ENCODE peak calls at places on chromosome 4, in nine cellular contexts. D, T, J, M, B, U, H, L and Z are unnamed samples.

GRCh38 chr4:26372525-26373172 is 51.8 kb downstream of the RBPJ start:
- DNase-seq in D (no peak), T (no peak), U (peak; percentile 43), L (peak; percentile 4), H (no peak), B (peak; percentile 84), M (peak; percentile 95), J (no peak), Z (peak; percentile 16)

GRCh38 chr4:6270691-6271121 is 1.1 kb downstream of the WFS1 start:
- DNase-seq in L (no peak), T (no peak), H (no peak), B (no peak), D (no peak), M (no peak), J (no peak), U (no peak), Z (no peak)

GRCh38 chr4:26197018-26197779 is 123.6 kb upstream of the RBPJ start:
- DNase-seq in H (no peak), J (no peak), D (no peak), B (peak; percentile 98), U (peak; percentile 45), M (peak; percentile 79), T (no peak), L (peak; percentile 63), Z (peak; percentile 89)

GRCh38 chr4:74111990-74112389 is 13.0 kb upstream of the CXCL2 start:
- DNase-seq in D (no peak), B (peak; percentile 93), M (no peak), U (no peak), J (no peak), L (no peak), T (no peak), H (no peak), Z (peak; percentile 87)

GRCh38 chr4:102503301-102503746 is 2.2 kb downstream of the NFKB1 start:
- DNase-seq in L (no peak), U (no peak), T (no peak), H (no peak), J (no peak), D (no peak), M (no peak), B (no peak), Z (no peak)

GRCh38 chr4:82715731-82716617 is 82.6 kb downstream of the SCD5 start:
- DNase-seq in T (no peak), J (no peak), D (no peak), B (peak; percentile 49), L (no peak), H (no peak), U (no peak), M (no peak), Z (peak; percentile 75)

GRCh38 chr4:100169796-100170485 is 20.3 kb downstream of the DDIT4L start:
- DNase-seq in T (no peak), U (no peak), L (no peak), B (no peak), M (no peak), D (no peak), H (no peak), J (no peak), Z (no peak)

GRCh38 chr4:25856756-25857155 is 6.0 kb downstream of the SEL1L3 start:
- DNase-seq in U (no peak), M (peak; percentile 32), J (no peak), B (no peak), L (no peak), T (no peak), D (no peak), H (no peak), Z (no peak)

GRCh38 chr4:164716901-164717300 is 37.0 kb upstream of the SMIM31 start:
- DNase-seq in D (no peak), L (no peak), B (no peak), U (no peak), H (no peak), T (no peak), J (no peak), M (no peak), Z (no peak)

GRCh38 chr4:53520114-53520513 is 71.2 kb downstream of the LNX1 start:
- DNase-seq in L (no peak), B (no peak), H (no peak), M (no peak), J (no peak), U (no peak), D (no peak), T (no peak), Z (no peak)

GRCh38 chr4:163556650-163557391 is 62.3 kb downstream of the TMA16 start:
- DNase-seq in U (no peak), H (no peak), D (no peak), L (no peak), T (no peak), M (no peak), J (no peak), B (no peak), Z (no peak)

GRCh38 chr4:129526812-129527211 is 430.9 kb downstream of the C4orf33 start:
- DNase-seq in M (no peak), L (no peak), J (no peak), U (no peak), B (no peak), D (no peak), H (no peak), T (no peak), Z (no peak)

GRCh38 chr4:99058228-99058627 is 30.4 kb downstream of the ADH5 start:
- DNase-seq in T (no peak), J (no peak), U (no peak), L (no peak), M (no peak), D (no peak), B (no peak), H (no peak), Z (no peak)

GRCh38 chr4:99059550-99059949 is 29.0 kb downstream of the ADH5 start:
- DNase-seq in B (no peak), J (no peak), L (no peak), T (no peak), D (no peak), U (no peak), M (no peak), H (no peak), Z (no peak)

GRCh38 chr4:99062120-99062519 is 26.5 kb downstream of the ADH5 start:
- DNase-seq in J (no peak), U (no peak), H (no peak), M (no peak), D (no peak), B (no peak), L (no peak), T (no peak), Z (no peak)

GRCh38 chr4:99061048-99061447 is 27.5 kb downstream of the ADH5 start:
- DNase-seq in M (no peak), B (no peak), H (no peak), U (no peak), T (no peak), J (no peak), D (no peak), L (no peak), Z (no peak)
- H3K27ac ChIP-seq in M (no peak overlapping the region), B (peak overlapping the region; percentile 76), H (no peak overlapping the region), U (no peak overlapping the region), T (peak overlapping the region; percentile 47), J (peak overlapping the region; percentile 84), D (no peak overlapping the region), L (no peak overlapping the region), Z (peak overlapping the region; percentile 83)

GRCh38 chr4:47465008-47465407 is 1.5 kb upstream of the COMMD8 start:
- DNase-seq in H (no peak), B (no peak), M (peak; percentile 77), L (no peak), J (no peak), U (no peak), D (no peak), T (no peak), Z (no peak)

GRCh38 chr4:47463235-47463956 is at the start of gene COMMD8:
- DNase-seq in J (peak; percentile 98), D (peak; percentile 97), B (peak; percentile 88), T (peak; percentile 89), U (peak; percentile 98), H (peak; percentile 98), L (peak; percentile 95), M (peak; percentile 98), Z (peak; percentile 70)

GRCh38 chr4:47466061-47466785 is 2.7 kb upstream of the COMMD8 start:
- DNase-seq in J (no peak), D (no peak), U (no peak), M (no peak), T (no peak), B (no peak), H (no peak), L (no peak), Z (no peak)

DNA sequence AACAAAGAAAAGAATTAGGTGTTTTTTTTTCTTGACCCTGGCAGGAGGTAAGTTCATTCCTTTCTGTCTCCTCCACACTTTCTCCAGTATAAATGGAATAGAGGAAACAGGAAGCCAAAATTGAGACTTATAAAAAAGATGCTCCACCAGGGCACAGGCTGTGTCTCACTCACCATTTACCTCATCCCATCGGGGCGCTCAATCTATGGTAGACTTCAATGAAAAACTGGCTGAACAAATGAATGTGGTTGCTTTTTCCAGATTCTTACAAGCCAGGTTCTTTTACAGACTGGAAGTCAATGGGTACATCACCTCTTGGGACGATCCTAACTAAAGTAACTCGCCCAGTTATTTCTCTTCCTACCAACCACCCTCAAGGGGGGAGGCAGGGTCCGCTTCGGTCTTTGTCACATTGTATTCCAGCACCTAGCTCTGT is 685 bp downstream of the COMMD8 start:
- DNase-seq in U (no peak), M (no peak), D (no peak), B (no peak), L (no peak), T (no peak), J (no peak), H (no peak), Z (no peak)
- H3K27ac ChIP-seq in U (peak overlapping the region; percentile 73), M (peak overlapping the region; percentile 79), D (peak overlapping the region; percentile 79), B (peak overlapping the region; percentile 80), L (peak overlapping the region; percentile 67), T (peak overlapping the region; percentile 88), J (peak overlapping the region; percentile 87), H (peak overlapping the region; percentile 69), Z (peak overlapping the region; percentile 72)

GRCh38 chr4:189162888-189163287 is 777.8 kb upstream of the FRG1 start:
- DNase-seq in D (no peak), U (no peak), T (no peak), B (no peak), L (no peak), H (no peak), J (no peak), M (no peak), Z (no peak)

DNA sequence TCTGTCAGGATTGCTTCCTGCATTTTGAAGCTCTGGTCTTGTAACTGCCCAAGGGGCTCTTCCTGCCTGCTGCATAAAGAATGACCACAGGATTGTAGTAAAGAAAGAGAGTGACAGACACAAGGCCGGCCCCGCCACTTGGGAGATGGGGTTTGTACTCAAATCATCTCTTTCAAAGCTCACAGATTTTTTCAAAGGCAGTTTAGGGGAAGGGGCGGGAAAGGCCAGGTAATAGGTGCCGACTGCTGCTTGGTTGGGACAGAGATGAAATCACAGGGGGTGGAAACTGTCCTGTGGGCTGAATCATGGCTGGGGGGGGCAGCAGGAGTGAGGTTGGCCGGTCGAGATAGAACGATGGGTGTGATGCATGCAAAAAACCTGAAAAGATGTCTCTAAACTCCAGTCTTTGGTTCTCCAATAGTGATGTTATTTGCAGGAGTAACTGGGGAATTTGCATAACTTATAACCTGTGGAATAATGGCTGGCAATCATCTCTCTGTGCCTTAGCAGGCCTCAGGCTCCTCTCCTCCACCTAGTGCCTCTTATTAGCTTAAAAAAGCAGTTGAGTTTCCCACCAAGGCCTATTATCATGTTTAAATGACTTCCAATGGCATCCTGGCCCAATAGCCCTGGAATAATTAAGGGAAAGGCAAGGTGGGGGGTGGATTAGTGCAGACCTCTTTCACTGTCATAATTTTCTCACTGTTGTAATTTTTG is 778.4 kb upstream of the FRG1 start:
- DNase-seq in L (no peak), D (no peak), T (no peak), U (no peak), H (no peak), J (no peak), B (no peak), M (no peak), Z (no peak)
- H3K27ac ChIP-seq in L (no peak overlapping the region), D (no peak overlapping the region), T (no peak overlapping the region), U (no peak overlapping the region), H (no peak overlapping the region), J (no peak overlapping the region), B (no peak overlapping the region), M (no peak overlapping the region), Z (no peak overlapping the region)

GRCh38 chr4:85793256-85793655 is 318.3 kb downstream of the ARHGAP24 start:
- DNase-seq in B (no peak), H (no peak), T (no peak), U (no peak), D (no peak), M (no peak), L (no peak), J (no peak), Z (no peak)
- H3K27ac ChIP-seq in B (no peak overlapping the region), H (no peak overlapping the region), T (peak overlapping the region; percentile 52), U (no peak overlapping the region), D (no peak overlapping the region), M (no peak overlapping the region), L (no peak overlapping the region), J (peak overlapping the region; percentile 33), Z (no peak overlapping the region)